ENCODE peak calls at places on chromosomes 7 and 10, in four cellular contexts. G is cardiac fibroblast; K is CD4-positive, alpha-beta T cell; B is prostate gland. W is an unnamed sample.

GRCh38 chr7:13021566-13021965 is 334.1 kb downstream of the ARL4A start:
- DNase-seq in K (no peak), B (no peak), G (no peak), W (no peak)

GRCh38 chr7:18976715-18977466 is 140.5 kb downstream of the TWIST1 start:
- DNase-seq in K (no peak), B (no peak), G (no peak), W (no peak)

GRCh38 chr7:45886931-45887667 is 1.2 kb upstream of the IGFBP1 start:
- DNase-seq in G (no peak), K (no peak), B (no peak), W (peak)

GRCh38 chr10:101061814-101062230 is at the start of gene KAZALD1:
- DNase-seq in G (no peak), K (no peak), B (no peak), W (no peak)

GRCh38 chr10:79088176-79088575 is 19.4 kb downstream of the ZMIZ1 start:
- DNase-seq in G (no peak), K (no peak), B (peak), W (no peak)

GRCh38 chr7:23383225-23383624 is 84.1 kb downstream of the MALSU1 start:
- DNase-seq in G (peak), B (no peak), K (no peak), W (no peak)

GRCh38 chr7:120344276-120344675 is 71.3 kb downstream of the KCND2 start:
- DNase-seq in K (no peak), B (no peak), G (peak), W (no peak)

GRCh38 chr7:101532000-101532399 is 97.1 kb downstream of the MYL10 start:
- DNase-seq in K (no peak), G (no peak), B (no peak), W (no peak)

GRCh38 chr10:23824822-23825221 is 384.1 kb upstream of the KIAA1217 start:
- DNase-seq in K (no peak), G (no peak), B (no peak), W (no peak)

GRCh38 chr10:1608408-1609037 is 128.8 kb downstream of the ADARB2 start:
- DNase-seq in B (no peak), G (no peak), K (no peak), W (no peak)

GRCh38 chr10:102595293-102595692 is 49.0 kb upstream of the TRIM8 start:
- DNase-seq in G (no peak), K (no peak), B (no peak), W (no peak)

GRCh38 chr7:47444376-47445098 is 137.4 kb downstream of the TNS3 start:
- DNase-seq in B (no peak), K (no peak), G (peak), W (no peak)

GRCh38 chr10:49408437-49409306 is 12.8 kb upstream of the DRGX start:
- DNase-seq in B (no peak), K (no peak), G (no peak), W (no peak)
- TF ChIP-seq CTCF in B (no peak), K (no peak), G (no peak), W (no peak)

GRCh38 chr7:98927125-98927524 is 48.8 kb downstream of the TRRAP start:
- DNase-seq in B (no peak), K (no peak), G (no peak), W (no peak)

GRCh38 chr7:98923512-98923911 is 45.2 kb downstream of the TRRAP start:
- DNase-seq in K (no peak), B (no peak), G (no peak), W (no peak)

GRCh38 chr7:98922392-98923107 is 44.2 kb downstream of the TRRAP start:
- DNase-seq in B (peak), G (peak), K (no peak), W (no peak)

GRCh38 chr7:98917331-98917730 is 39.0 kb downstream of the TRRAP start:
- DNase-seq in G (no peak), B (no peak), K (no peak), W (no peak)

GRCh38 chr7:98921608-98922372 is 43.5 kb downstream of the TRRAP start:
- DNase-seq in B (no peak), G (no peak), K (no peak), W (no peak)
- TF ChIP-seq CTCF in B (no peak), G (no peak), K (no peak), W (no peak)

GRCh38 chr7:76310102-76310957 is 7.9 kb downstream of the HSPB1 start:
- DNase-seq in B (peak), K (no peak), G (no peak), W (no peak)
- TF ChIP-seq CTCF in B (no peak), K (no peak), G (no peak), W (no peak)

GRCh38 chr7:125316451-125316850 is 386.8 kb upstream of the POT1 start:
- DNase-seq in K (no peak), G (peak), B (no peak), W (peak)
- TF ChIP-seq CTCF in K (no peak), G (no peak), B (no peak), W (peak)

GRCh38 chr7:148484486-148484885 is 106.1 kb upstream of the C7orf33 start:
- DNase-seq in B (no peak), G (no peak), K (no peak), W (no peak)

GRCh38 chr7:148483515-148483914 is 107.1 kb upstream of the C7orf33 start:
- DNase-seq in G (no peak), B (no peak), K (no peak), W (no peak)

GRCh38 chr7:148486937-148487336 is 103.6 kb upstream of the C7orf33 start:
- DNase-seq in K (no peak), B (no peak), G (no peak), W (no peak)

GRCh38 chr7:148483941-148484340 is 106.6 kb upstream of the C7orf33 start:
- DNase-seq in K (no peak), G (no peak), B (no peak), W (no peak)

GRCh38 chr7:148485618-148486017 is 104.9 kb upstream of the C7orf33 start:
- DNase-seq in G (no peak), B (no peak), K (no peak), W (no peak)
- TF ChIP-seq CTCF in G (no peak), B (peak), K (no peak), W (peak)

GRCh38 chr7:130668258-130669050 is at the start of gene COPG2:
- DNase-seq in B (peak), K (peak), G (peak), W (peak)
- TF ChIP-seq CTCF in B (no peak), K (no peak), G (peak), W (no peak)

GRCh38 chr10:36540611-36541010 is 584.8 kb upstream of the ANKRD30A start:
- DNase-seq in K (no peak), B (no peak), G (no peak), W (no peak)
- TF ChIP-seq CTCF in K (no peak), B (no peak), G (no peak), W (no peak)

GRCh38 chr10:71959526-71959925 is 4.7 kb upstream of the CHST3 start:
- DNase-seq in B (peak), G (no peak), K (no peak), W (no peak)

GRCh38 chr10:71952745-71953144 is 11.4 kb upstream of the CHST3 start:
- DNase-seq in G (no peak), K (no peak), B (no peak), W (no peak)

GRCh38 chr10:71961831-71962230 is 2.4 kb upstream of the CHST3 start:
- DNase-seq in B (no peak), K (no peak), G (no peak), W (no peak)

GRCh38 chr10:71962915-71963314 is 1.3 kb upstream of the CHST3 start:
- DNase-seq in K (no peak), G (no peak), B (no peak), W (no peak)

DNA sequence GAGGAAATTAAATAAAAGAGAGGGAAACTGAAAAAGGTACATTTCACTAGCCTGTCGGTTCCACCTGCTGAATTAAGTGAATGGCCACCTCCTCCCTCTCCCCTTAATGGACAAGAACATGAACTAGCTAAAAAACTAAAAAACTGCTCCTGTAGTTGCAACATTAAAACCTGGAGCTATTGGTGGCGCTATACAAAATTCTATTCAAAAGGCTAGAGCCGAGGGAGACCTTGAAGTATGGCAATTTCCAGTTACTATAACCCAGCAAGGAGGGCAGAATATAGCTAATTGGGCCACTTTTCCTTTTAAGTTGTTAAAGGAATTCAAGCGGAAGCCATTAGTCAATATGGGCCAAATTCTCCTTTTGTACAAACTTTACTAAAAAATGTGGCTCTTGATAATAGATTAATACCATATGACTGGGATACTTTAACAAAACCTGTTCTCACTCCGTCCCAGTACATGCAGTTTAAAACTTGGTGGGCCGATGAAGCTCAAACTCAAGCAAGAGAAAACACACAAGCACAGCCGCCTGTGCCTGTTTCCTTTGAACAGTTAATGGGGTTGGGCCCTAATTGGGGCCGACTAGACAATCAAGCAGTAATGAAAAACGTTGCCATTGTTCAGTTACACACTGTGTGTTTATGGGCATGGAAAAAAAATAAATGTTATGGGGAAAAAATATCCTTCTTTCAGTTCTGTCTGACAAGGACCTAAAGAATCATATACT is 6.5 kb upstream of the CHST3 start:
- DNase-seq in G (no peak), K (no peak), B (no peak), W (no peak)
- TF ChIP-seq CTCF in G (no peak), K (no peak), B (no peak), W (no peak)